ENCODE peak calls at places on chromosomes 7 and 10, in nine cellular contexts. V, A, U, K, C, J, O, N and E are unnamed samples.

GRCh38 chr7:95491634-95492314 is 6.0 kb downstream of the ASB4 start:
- DNase-seq in V (no peak), A (no peak), U (no peak), K (no peak), C (peak), J (no peak), O (peak), N (no peak), E (no peak)

GRCh38 chr10:4121531-4122380 is 336.7 kb upstream of the KLF6 start:
- DNase-seq in V (no peak), A (no peak), U (no peak), K (no peak), C (peak), J (peak), O (no peak), N (no peak), E (no peak)

GRCh38 chr7:92614586-92615237 is 24.5 kb upstream of the FAM133B start:
- DNase-seq in V (peak), A (no peak), U (no peak), K (no peak), C (no peak), J (no peak), O (no peak), N (peak), E (peak)

GRCh38 chr7:156034397-156034796 is 222.1 kb upstream of the SHH start:
- DNase-seq in V (no peak), A (no peak), U (no peak), K (no peak), C (no peak), J (peak), O (no peak), N (no peak), E (no peak)

GRCh38 chr10:92662852-92663251 is 26.9 kb upstream of the HHEX start:
- DNase-seq in V (no peak), A (no peak), U (no peak), K (no peak), C (no peak), J (peak), O (no peak), N (no peak), E (no peak)

GRCh38 chr7:122674502-122674901 is 24.4 kb downstream of the RNF133 start:
- DNase-seq in V (no peak), A (no peak), U (no peak), K (no peak), C (no peak), J (no peak), O (no peak), N (peak), E (no peak)

GRCh38 chr10:99982728-99983127 is 27.0 kb downstream of the DNMBP start:
- DNase-seq in V (no peak), A (no peak), U (no peak), K (no peak), C (no peak), J (no peak), O (no peak), N (no peak), E (no peak)

GRCh38 chr10:105774351-105774750 is 1133.3 kb downstream of the SORCS3 start:
- DNase-seq in V (no peak), A (no peak), U (no peak), K (no peak), C (no peak), J (no peak), O (no peak), N (no peak), E (no peak)

GRCh38 chr7:137882261-137882668 is 35.5 kb upstream of the DGKI start:
- DNase-seq in V (no peak), A (no peak), U (no peak), K (no peak), C (no peak), J (no peak), O (peak), N (peak), E (no peak)

GRCh38 chr10:126186746-126187145 is 201.5 kb downstream of the ADAM12 start:
- DNase-seq in V (no peak), A (no peak), U (no peak), K (no peak), C (no peak), J (no peak), O (no peak), N (no peak), E (no peak)

GRCh38 chr10:76114556-76114955 is 683.1 kb downstream of the LRMDA start:
- DNase-seq in V (no peak), A (no peak), U (no peak), K (no peak), C (no peak), J (no peak), O (no peak), N (no peak), E (peak)

GRCh38 chr7:24152907-24153513 is 131.0 kb upstream of the NPY start:
- DNase-seq in V (no peak), A (no peak), U (no peak), K (no peak), C (peak), J (no peak), O (no peak), N (no peak), E (no peak)

GRCh38 chr7:79272066-79272669 is 181.3 kb downstream of the MAGI2 start:
- DNase-seq in V (no peak), A (peak), U (no peak), K (no peak), C (no peak), J (peak), O (peak), N (no peak), E (no peak)

GRCh38 chr10:97882142-97883091 is 32.8 kb downstream of the GOLGA7B start:
- DNase-seq in V (no peak), A (no peak), U (no peak), K (no peak), C (no peak), J (no peak), O (peak), N (peak), E (no peak)

GRCh38 chr10:2887391-2888070 is 179.8 kb upstream of the PFKP start:
- DNase-seq in V (no peak), A (no peak), U (no peak), K (no peak), C (no peak), J (no peak), O (no peak), N (no peak), E (no peak)

GRCh38 chr10:112562803-112563663 is 116.0 kb downstream of the VTI1A start:
- DNase-seq in V (no peak), A (peak), U (no peak), K (no peak), C (no peak), J (no peak), O (no peak), N (no peak), E (no peak)

GRCh38 chr10:78388331-78389050 is 354.8 kb downstream of the RPS24 start:
- DNase-seq in V (no peak), A (no peak), U (no peak), K (no peak), C (no peak), J (no peak), O (no peak), N (no peak), E (no peak)

GRCh38 chr10:43781480-43782361 is 133.0 kb upstream of the ZNF32 start:
- DNase-seq in V (no peak), A (no peak), U (no peak), K (no peak), C (no peak), J (no peak), O (no peak), N (no peak), E (no peak)

GRCh38 chr7:98203261-98203963 is 7.8 kb upstream of the BHLHA15 start:
- DNase-seq in V (no peak), A (no peak), U (no peak), K (no peak), C (no peak), J (peak), O (no peak), N (no peak), E (no peak)

GRCh38 chr7:158268851-158269535 is 318.6 kb downstream of the PTPRN2 start:
- DNase-seq in V (no peak), A (no peak), U (no peak), K (no peak), C (peak), J (no peak), O (no peak), N (no peak), E (no peak)

GRCh38 chr7:94423865-94424264 is 29.2 kb downstream of the COL1A2 start:
- DNase-seq in V (no peak), A (no peak), U (no peak), K (no peak), C (no peak), J (no peak), O (peak), N (no peak), E (no peak)

GRCh38 chr10:38103754-38104153 is 9.6 kb downstream of the ZNF37A start:
- DNase-seq in V (no peak), A (no peak), U (no peak), K (no peak), C (no peak), J (peak), O (no peak), N (no peak), E (no peak)

GRCh38 chr10:87691515-87692070 is 31.9 kb downstream of the PAPSS2 start:
- DNase-seq in V (no peak), A (no peak), U (no peak), K (no peak), C (no peak), J (no peak), O (peak), N (no peak), E (no peak)

GRCh38 chr7:36215017-36215621 is 62.1 kb downstream of the EEPD1 start:
- DNase-seq in V (no peak), A (no peak), U (no peak), K (no peak), C (no peak), J (no peak), O (no peak), N (no peak), E (no peak)

GRCh38 chr7:138666385-138666784 is 34.8 kb downstream of the SVOPL start:
- DNase-seq in V (no peak), A (no peak), U (no peak), K (no peak), C (no peak), J (no peak), O (no peak), N (peak), E (no peak)

GRCh38 chr7:112572669-112573301 is 92.0 kb downstream of the LSMEM1 start:
- DNase-seq in V (no peak), A (no peak), U (no peak), K (no peak), C (peak), J (peak), O (no peak), N (no peak), E (no peak)

GRCh38 chr10:91796332-91797076 is 1.7 kb upstream of the TNKS2 start:
- DNase-seq in V (peak), A (peak), U (peak), K (peak), C (peak), J (peak), O (peak), N (peak), E (peak)

GRCh38 chr7:150784120-150784736 is 15.9 kb downstream of the TMEM176B start:
- DNase-seq in V (no peak), A (no peak), U (no peak), K (no peak), C (peak), J (no peak), O (no peak), N (no peak), E (no peak)

GRCh38 chr10:42973870-42974692 is 102.8 kb upstream of the RET start:
- DNase-seq in V (no peak), A (no peak), U (no peak), K (peak), C (peak), J (no peak), O (no peak), N (no peak), E (no peak)

GRCh38 chr7:66454600-66455225 is 174.0 kb upstream of the KCTD7 start:
- DNase-seq in V (no peak), A (no peak), U (no peak), K (no peak), C (no peak), J (no peak), O (no peak), N (no peak), E (no peak)

GRCh38 chr7:391411-391951 is 101.5 kb downstream of the FOXL3 start:
- DNase-seq in V (peak), A (no peak), U (no peak), K (peak), C (no peak), J (no peak), O (peak), N (no peak), E (no peak)

GRCh38 chr10:5640501-5640900 is 25.9 kb downstream of the ASB13 start:
- DNase-seq in V (no peak), A (no peak), U (no peak), K (peak), C (peak), J (no peak), O (no peak), N (no peak), E (no peak)

GRCh38 chr7:111744501-111745155 is 182.3 kb upstream of the IMMP2L start:
- DNase-seq in V (no peak), A (no peak), U (no peak), K (no peak), C (no peak), J (no peak), O (no peak), N (no peak), E (no peak)

GRCh38 chr7:109295158-109295557 is 725.5 kb downstream of the DNAJB9 start:
- DNase-seq in V (no peak), A (no peak), U (no peak), K (no peak), C (no peak), J (no peak), O (no peak), N (no peak), E (no peak)

GRCh38 chr7:106058925-106059324 is 53.2 kb downstream of the SYPL1 start:
- DNase-seq in V (no peak), A (no peak), U (no peak), K (no peak), C (no peak), J (peak), O (no peak), N (no peak), E (no peak)

GRCh38 chr7:106057204-106057961 is 54.7 kb downstream of the SYPL1 start:
- DNase-seq in V (no peak), A (no peak), U (no peak), K (no peak), C (no peak), J (peak), O (no peak), N (no peak), E (no peak)

GRCh38 chr7:106057962-106058901 is 53.9 kb downstream of the SYPL1 start:
- DNase-seq in V (no peak), A (peak), U (no peak), K (peak), C (peak), J (peak), O (peak), N (no peak), E (peak)

GRCh38 chr7:106054971-106055370 is 57.1 kb downstream of the SYPL1 start:
- DNase-seq in V (no peak), A (no peak), U (no peak), K (no peak), C (no peak), J (no peak), O (no peak), N (no peak), E (no peak)

GRCh38 chr7:106056513-106057203 is 55.5 kb downstream of the SYPL1 start:
- DNase-seq in V (peak), A (peak), U (peak), K (peak), C (peak), J (peak), O (peak), N (peak), E (peak)
- H3K27ac ChIP-seq in V (no peak), A (no peak), U (no peak), K (no peak), C (no peak), J (peak), O (peak), N (no peak), E (peak)

DNA sequence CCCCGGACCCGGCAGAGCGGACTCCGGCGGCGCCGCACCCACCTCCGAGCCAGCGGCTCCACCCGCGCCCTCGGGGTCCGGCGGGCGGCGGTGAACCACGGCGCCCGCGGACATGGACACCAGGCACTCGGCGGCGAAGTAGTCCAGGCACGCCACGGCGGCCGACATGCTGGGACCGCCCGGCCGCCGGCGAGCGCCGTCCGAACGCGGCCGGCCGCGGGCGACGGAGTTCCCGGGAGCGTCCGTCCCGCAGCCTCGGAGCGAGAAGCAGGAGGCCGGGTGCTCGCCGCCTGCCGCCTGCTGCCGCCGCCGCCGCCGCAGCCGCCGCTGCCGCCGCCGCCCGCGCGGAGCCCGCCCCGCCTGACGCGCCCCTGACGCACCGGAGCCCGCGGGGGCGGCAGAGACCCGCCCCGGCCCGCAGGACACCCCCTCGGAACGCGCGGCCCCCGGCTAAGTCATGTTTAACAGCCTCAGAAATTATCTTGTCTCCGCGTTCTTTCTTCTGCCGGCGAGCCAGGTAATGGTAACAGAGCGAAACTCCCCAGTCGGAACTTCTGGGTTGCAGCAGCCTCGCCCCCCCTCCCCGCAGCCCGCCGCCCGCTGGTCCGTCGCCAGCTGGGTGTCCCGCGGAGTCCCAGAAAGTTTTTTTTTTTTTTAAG is at the start of gene KLF14:
- DNase-seq in V (peak), A (peak), U (peak), K (no peak), C (peak), J (no peak), O (peak), N (peak), E (peak)
- TF ChIP-seq CTCF in V (no peak), A (no peak), U (no peak), K (no peak), C (no peak), J (no peak), O (no peak), N (no peak), E (no peak)

DNA sequence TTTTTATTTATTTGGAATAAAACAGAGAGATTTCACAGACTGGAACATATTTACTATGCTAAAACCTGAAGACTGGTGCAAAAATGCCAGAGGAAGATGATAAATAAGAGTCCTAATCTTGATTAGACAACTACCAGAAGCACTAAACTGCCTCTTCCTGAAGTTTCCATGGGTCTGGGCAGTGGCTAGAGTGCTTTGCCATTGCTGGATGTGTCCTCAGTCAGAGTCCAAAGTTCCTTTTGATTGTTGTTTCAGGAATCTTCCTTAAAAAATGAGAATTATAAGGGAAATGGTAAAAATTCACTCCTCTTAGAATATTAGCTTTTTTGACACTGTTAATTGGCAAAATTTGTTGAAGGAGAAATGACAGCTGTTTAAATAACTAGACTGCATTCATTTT is 86.3 kb upstream of the AHR start:
- DNase-seq in V (no peak), A (no peak), U (no peak), K (no peak), C (no peak), J (no peak), O (no peak), N (no peak), E (no peak)
- H3K27ac ChIP-seq in V (no peak), A (no peak), U (no peak), K (no peak), C (no peak), J (no peak), O (no peak), N (no peak), E (no peak)

GRCh38 chr10:119616879-119617580 is 20.3 kb upstream of the TIAL1 start:
- DNase-seq in V (peak), A (no peak), U (no peak), K (no peak), C (no peak), J (no peak), O (no peak), N (no peak), E (no peak)
- TF ChIP-seq CTCF in V (peak), A (peak), U (no peak), K (no peak), C (no peak), J (no peak), O (no peak), N (no peak), E (no peak)